ENCODE peak calls at places on chromosome 6, in seven cellular contexts. E is mammary epithelial cell, M is cardiac muscle cell, C is left lung, O is breast epithelium, Y is fibroblast of lung, J is dorsolateral prefrontal cortex. I is an unnamed sample.

GRCh38 chr6:79543411-79543810 is 6.2 kb upstream of the LCA5 start:
- DNase-seq in E (no peak), O (no peak), C (no peak), M (no peak), Y (no peak), J (no peak), I (no peak)

GRCh38 chr6:106666290-106667021 is 37.1 kb downstream of the QRSL1 start:
- DNase-seq in J (no peak), O (no peak), Y (no peak), E (no peak), C (no peak), M (no peak), I (no peak)

GRCh38 chr6:148223424-148223842 is 119.2 kb upstream of the SASH1 start:
- DNase-seq in M (no peak), Y (peak; percentile 81), O (no peak), J (no peak), E (peak; percentile 37), C (no peak), I (no peak)

GRCh38 chr6:30685977-30686907 is at the start of gene PPP1R18:
- DNase-seq in O (peak; percentile 73), E (peak; percentile 76), J (no peak), C (peak; percentile 96), M (peak; percentile 76), Y (no peak), I (peak; percentile 85)

GRCh38 chr6:131761061-131761761 is 46.6 kb upstream of the ENPP1 start:
- DNase-seq in C (no peak), O (no peak), J (no peak), E (peak; percentile 20), Y (peak; percentile 93), M (no peak), I (no peak)

GRCh38 chr6:150894935-150895686 is 29.6 kb downstream of the MTHFD1L start:
- DNase-seq in E (peak; percentile 50), Y (peak; percentile 72), O (no peak), C (no peak), J (no peak), M (peak; percentile 33), I (no peak)

GRCh38 chr6:53469163-53469562 is 75.7 kb downstream of the GCLC start:
- DNase-seq in Y (no peak), C (no peak), O (no peak), E (no peak), M (no peak), J (no peak), I (no peak)

GRCh38 chr6:77089776-77090175 is 373.5 kb downstream of the HTR1B start:
- DNase-seq in E (peak; percentile 64), Y (no peak), J (no peak), M (no peak), O (no peak), C (no peak), I (no peak)

GRCh38 chr6:73680289-73680688 is 15.7 kb upstream of the CD109 start:
- DNase-seq in O (no peak), C (no peak), Y (no peak), J (no peak), M (no peak), E (peak; percentile 58), I (no peak)

GRCh38 chr6:45514454-45514853 is 136.7 kb upstream of the SUPT3H start:
- DNase-seq in O (no peak), C (no peak), E (peak; percentile 5), Y (peak; percentile 30), M (no peak), J (no peak), I (no peak)

GRCh38 chr6:1412908-1413307 is 23.5 kb downstream of the FOXF2 start:
- DNase-seq in M (no peak), C (no peak), E (no peak), O (no peak), Y (no peak), J (no peak), I (no peak)

GRCh38 chr6:30810813-30811329 is 66.5 kb upstream of the IER3 start:
- DNase-seq in Y (no peak), O (peak; percentile 71), C (no peak), J (no peak), E (peak; percentile 100), M (no peak), I (no peak)

GRCh38 chr6:26103141-26103769 is 16.0 kb downstream of the HFE start:
- DNase-seq in E (no peak), O (no peak), C (no peak), M (no peak), Y (peak; percentile 81), J (no peak), I (no peak)

GRCh38 chr6:10951675-10952282 is 64.9 kb downstream of the SYCP2L start:
- DNase-seq in E (peak; percentile 23), J (no peak), O (no peak), M (peak; percentile 24), C (no peak), Y (peak; percentile 74), I (no peak)

GRCh38 chr6:9745476-9745875 is 669.4 kb downstream of the TFAP2A start:
- DNase-seq in C (no peak), O (no peak), Y (peak; percentile 39), E (no peak), M (no peak), J (no peak), I (no peak)

GRCh38 chr6:91653954-91654843 is 1067.3 kb upstream of the MAP3K7 start:
- DNase-seq in O (no peak), C (no peak), E (no peak), J (no peak), M (no peak), Y (peak; percentile 51), I (no peak)

GRCh38 chr6:43856005-43856765 is 86.2 kb downstream of the VEGFA start:
- DNase-seq in J (no peak), M (peak; percentile 70), C (no peak), Y (peak; percentile 42), E (peak; percentile 45), O (peak; percentile 29), I (peak; percentile 68)

GRCh38 chr6:46772754-46773153 is 20.4 kb upstream of the MEP1A start:
- DNase-seq in Y (no peak), J (no peak), E (no peak), C (no peak), M (no peak), O (no peak), I (peak; percentile 72)

DNA sequence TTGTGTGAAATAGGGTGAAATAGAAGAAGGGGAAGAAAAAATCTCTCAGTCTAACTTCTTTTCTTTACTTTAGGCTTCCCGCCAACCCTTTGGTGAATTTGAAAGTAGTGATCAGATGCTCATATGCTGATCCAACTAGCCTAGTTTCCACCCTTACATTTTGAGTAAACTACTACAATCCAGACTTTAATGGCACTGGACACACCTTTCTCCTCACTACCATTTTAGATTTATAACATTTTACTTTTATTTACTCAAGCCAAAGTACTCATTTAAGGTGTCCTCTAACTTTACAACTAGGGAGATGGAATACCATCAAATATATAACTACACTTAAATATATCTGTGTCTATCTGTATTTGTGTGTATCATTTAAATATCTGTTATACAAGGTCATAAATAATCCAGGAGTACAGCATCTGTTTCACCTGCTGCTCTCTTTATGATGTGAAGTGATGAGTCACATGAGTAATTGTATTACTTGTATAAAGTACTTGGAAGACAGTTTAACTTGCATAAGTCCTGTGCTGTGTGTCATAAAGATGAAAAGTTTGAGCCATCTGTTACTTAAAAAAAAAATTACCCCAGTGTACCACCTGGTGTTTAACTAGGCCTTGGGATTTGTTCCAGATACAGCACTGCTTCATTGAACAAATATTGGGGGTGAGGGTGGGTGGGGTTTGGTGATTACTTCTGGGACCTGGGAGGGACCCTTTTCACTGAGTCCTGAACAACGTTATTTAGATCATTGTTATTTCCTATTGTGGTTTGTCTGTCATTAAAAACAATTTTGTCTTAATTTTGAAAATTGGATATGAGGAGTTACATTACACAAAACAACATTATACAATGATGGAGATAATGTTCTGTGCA is 172.3 kb downstream of the CDKAL1 start:
- DNase-seq in Y (peak; percentile 82), M (no peak), E (peak; percentile 52), O (no peak), J (no peak), C (no peak), I (no peak)
- H3K27ac ChIP-seq in Y (no peak overlapping the region), M (no peak overlapping the region), E (no peak overlapping the region), O (no peak overlapping the region), J (no peak overlapping the region), C (no peak overlapping the region), I (no peak overlapping the region)

GRCh38 chr6:40586369-40586768 is 795 bp downstream of the LRFN2 start:
- DNase-seq in O (no peak), E (no peak), C (no peak), Y (no peak), J (no peak), M (no peak), I (no peak)

GRCh38 chr6:40585661-40586269 is 1.4 kb downstream of the LRFN2 start:
- DNase-seq in M (no peak), Y (no peak), C (no peak), J (no peak), E (no peak), O (no peak), I (no peak)

GRCh38 chr6:40588070-40588384 is 863 bp upstream of the LRFN2 start:
- DNase-seq in C (no peak), J (no peak), M (no peak), E (no peak), O (no peak), Y (no peak), I (no peak)

GRCh38 chr6:40587240-40588069 is at the start of gene LRFN2:
- DNase-seq in M (peak; percentile 90), Y (peak; percentile 69), J (peak; percentile 44), C (peak; percentile 89), E (peak; percentile 70), O (peak; percentile 33), I (peak; percentile 79)

GRCh38 chr6:40586800-40587201 is 363 bp downstream of the LRFN2 start:
- DNase-seq in C (no peak), M (peak; percentile 23), J (no peak), E (no peak), O (no peak), Y (peak; percentile 1), I (no peak)
- H3K4me3 ChIP-seq in C (peak overlapping the region; percentile 3), M (peak overlapping the region; percentile 39), J (peak overlapping the region; percentile 67), E (no peak overlapping the region), O (peak overlapping the region; percentile 64), Y (peak overlapping the region; percentile 47), I (peak overlapping the region; percentile 50)

GRCh38 chr6:21856096-21856825 is 262.7 kb downstream of the SOX4 start:
- DNase-seq in M (no peak), C (no peak), Y (peak; percentile 96), E (peak; percentile 93), O (no peak), J (no peak), I (no peak)
- H3K27ac ChIP-seq in M (no peak overlapping the region), C (peak overlapping the region; percentile 82), Y (peak overlapping the region; percentile 18), E (peak overlapping the region; percentile 91), O (no peak overlapping the region), J (no peak overlapping the region), I (peak overlapping the region; percentile 19)

GRCh38 chr6:88728756-88729155 is 234.7 kb downstream of the RNGTT start:
- DNase-seq in C (peak; percentile 41), O (no peak), J (no peak), M (no peak), Y (no peak), E (no peak), I (no peak)

GRCh38 chr6:88730602-88731001 is 232.8 kb downstream of the RNGTT start:
- DNase-seq in J (no peak), C (no peak), M (no peak), Y (peak; percentile 72), O (no peak), E (peak; percentile 64), I (no peak)

GRCh38 chr6:88722691-88723090 is 240.7 kb downstream of the RNGTT start:
- DNase-seq in M (no peak), O (no peak), Y (peak; percentile 48), J (no peak), E (no peak), C (no peak), I (no peak)

GRCh38 chr6:88725111-88725711 is 238.2 kb downstream of the RNGTT start:
- DNase-seq in O (no peak), M (peak; percentile 55), Y (peak; percentile 90), E (no peak), C (peak; percentile 43), J (no peak), I (no peak)
- H3K4me3 ChIP-seq in O (no peak overlapping the region), M (no peak overlapping the region), Y (no peak overlapping the region), E (no peak overlapping the region), C (no peak overlapping the region), J (no peak overlapping the region), I (no peak overlapping the region)

I was measured in lower lobe of right lung.